ENCODE peak calls at places on chromosomes 3 and 15, in four cellular contexts. One of them, this sample, is unnamed.

GRCh38 chr3:4994144-4994730 is 15.0 kb downstream of the BHLHE40 start:
- DNase-seq in mucosa of descending colon: no peak
- DNase-seq in hepatocyte: no peak
- DNase-seq in IMR-90: peak; percentile 81
- DNase-seq in this sample: no peak

GRCh38 chr15:68278345-68279217 is 1.0 kb downstream of the FEM1B start:
- DNase-seq in mucosa of descending colon: peak; percentile 66
- DNase-seq in hepatocyte: no peak
- DNase-seq in IMR-90: peak; percentile 35
- DNase-seq in this sample: no peak

GRCh38 chr3:150410311-150411105 is 2.4 kb downstream of the TSC22D2 start:
- DNase-seq in mucosa of descending colon: peak; percentile 52
- DNase-seq in hepatocyte: peak; percentile 23
- DNase-seq in IMR-90: peak; percentile 32
- DNase-seq in this sample: no peak

GRCh38 chr3:125594581-125595011 is 701 bp downstream of the OSBPL11 start:
- DNase-seq in mucosa of descending colon: peak; percentile 48
- DNase-seq in hepatocyte: peak; percentile 37
- DNase-seq in IMR-90: peak; percentile 22
- DNase-seq in this sample: no peak

GRCh38 chr3:188349963-188350332 is 196.0 kb downstream of the LPP start:
- DNase-seq in mucosa of descending colon: no peak
- DNase-seq in hepatocyte: no peak
- DNase-seq in IMR-90: no peak
- DNase-seq in this sample: no peak

GRCh38 chr3:56879453-56880224 is 77.9 kb upstream of the ARHGEF3 start:
- DNase-seq in mucosa of descending colon: no peak
- DNase-seq in hepatocyte: no peak
- DNase-seq in IMR-90: peak; percentile 64
- DNase-seq in this sample: no peak

GRCh38 chr3:26099692-26100091 is 309.8 kb downstream of the OXSM start:
- DNase-seq in mucosa of descending colon: no peak
- DNase-seq in hepatocyte: peak; percentile 5
- DNase-seq in IMR-90: no peak
- DNase-seq in this sample: no peak

GRCh38 chr3:111904376-111905241 is 45.5 kb downstream of the PHLDB2 start:
- DNase-seq in mucosa of descending colon: no peak
- DNase-seq in hepatocyte: peak; percentile 26
- DNase-seq in IMR-90: peak; percentile 92
- DNase-seq in this sample: no peak

GRCh38 chr3:14565791-14566588 is 25.8 kb upstream of the GRIP2 start:
- DNase-seq in mucosa of descending colon: no peak
- DNase-seq in hepatocyte: no peak
- DNase-seq in IMR-90: peak; percentile 26
- DNase-seq in this sample: no peak

GRCh38 chr15:74138642-74139041 is 8.3 kb downstream of the ISLR2 start:
- DNase-seq in mucosa of descending colon: no peak
- DNase-seq in hepatocyte: no peak
- DNase-seq in IMR-90: no peak
- DNase-seq in this sample: no peak

GRCh38 chr3:133514418-133514817 is 59.1 kb upstream of the CDV3 start:
- DNase-seq in mucosa of descending colon: no peak
- DNase-seq in hepatocyte: no peak
- DNase-seq in IMR-90: no peak
- DNase-seq in this sample: no peak

GRCh38 chr3:53629396-53629711 is 134.9 kb downstream of the CACNA1D start:
- DNase-seq in mucosa of descending colon: no peak
- DNase-seq in hepatocyte: no peak
- DNase-seq in IMR-90: no peak
- DNase-seq in this sample: no peak

GRCh38 chr3:186307594-186307993 is 54.4 kb downstream of the DGKG start:
- DNase-seq in mucosa of descending colon: peak; percentile 14
- DNase-seq in hepatocyte: peak; percentile 75
- DNase-seq in IMR-90: peak; percentile 52
- DNase-seq in this sample: no peak

GRCh38 chr3:112561085-112561692 is 573 bp downstream of the ATG3 start:
- DNase-seq in mucosa of descending colon: peak; percentile 75
- DNase-seq in hepatocyte: peak; percentile 87
- DNase-seq in IMR-90: peak; percentile 87
- DNase-seq in this sample: peak; percentile 29

GRCh38 chr15:91150492-91151160 is 50.6 kb downstream of the SV2B start:
- DNase-seq in mucosa of descending colon: no peak
- DNase-seq in hepatocyte: no peak
- DNase-seq in IMR-90: no peak
- DNase-seq in this sample: no peak

GRCh38 chr15:90749754-90750153 is 32.6 kb downstream of the BLM start:
- DNase-seq in mucosa of descending colon: no peak
- DNase-seq in hepatocyte: no peak
- DNase-seq in IMR-90: no peak
- DNase-seq in this sample: peak; percentile 46

GRCh38 chr3:58563386-58564035 is 13.7 kb downstream of the FAM107A start:
- DNase-seq in mucosa of descending colon: no peak
- DNase-seq in hepatocyte: no peak
- DNase-seq in IMR-90: no peak
- DNase-seq in this sample: no peak

GRCh38 chr3:14403636-14404395 is 1.4 kb downstream of the SLC6A6 start:
- DNase-seq in mucosa of descending colon: peak; percentile 25
- DNase-seq in hepatocyte: peak; percentile 53
- DNase-seq in IMR-90: no peak
- DNase-seq in this sample: no peak

GRCh38 chr3:105868450-105868744 is 415 bp downstream of the CBLB start:
- DNase-seq in mucosa of descending colon: peak; percentile 55
- DNase-seq in hepatocyte: peak; percentile 78
- DNase-seq in IMR-90: peak; percentile 52
- DNase-seq in this sample: no peak

GRCh38 chr3:180421711-180422110 is 180.3 kb upstream of the TTC14 start:
- DNase-seq in mucosa of descending colon: no peak
- DNase-seq in hepatocyte: no peak
- DNase-seq in IMR-90: peak; percentile 7
- DNase-seq in this sample: no peak

GRCh38 chr15:82105458-82106205 is 59.8 kb upstream of the MEX3B start:
- DNase-seq in mucosa of descending colon: no peak
- DNase-seq in hepatocyte: peak; percentile 75
- DNase-seq in IMR-90: peak; percentile 78
- DNase-seq in this sample: no peak

GRCh38 chr15:82106671-82107070 is 60.9 kb upstream of the MEX3B start:
- DNase-seq in mucosa of descending colon: no peak
- DNase-seq in hepatocyte: no peak
- DNase-seq in IMR-90: no peak
- DNase-seq in this sample: no peak

GRCh38 chr15:82100116-82100795 is 54.4 kb upstream of the MEX3B start:
- DNase-seq in mucosa of descending colon: no peak
- DNase-seq in hepatocyte: no peak
- DNase-seq in IMR-90: peak; percentile 53
- DNase-seq in this sample: no peak

GRCh38 chr15:82098674-82099073 is 52.9 kb upstream of the MEX3B start:
- DNase-seq in mucosa of descending colon: no peak
- DNase-seq in hepatocyte: no peak
- DNase-seq in IMR-90: no peak
- DNase-seq in this sample: no peak

DNA sequence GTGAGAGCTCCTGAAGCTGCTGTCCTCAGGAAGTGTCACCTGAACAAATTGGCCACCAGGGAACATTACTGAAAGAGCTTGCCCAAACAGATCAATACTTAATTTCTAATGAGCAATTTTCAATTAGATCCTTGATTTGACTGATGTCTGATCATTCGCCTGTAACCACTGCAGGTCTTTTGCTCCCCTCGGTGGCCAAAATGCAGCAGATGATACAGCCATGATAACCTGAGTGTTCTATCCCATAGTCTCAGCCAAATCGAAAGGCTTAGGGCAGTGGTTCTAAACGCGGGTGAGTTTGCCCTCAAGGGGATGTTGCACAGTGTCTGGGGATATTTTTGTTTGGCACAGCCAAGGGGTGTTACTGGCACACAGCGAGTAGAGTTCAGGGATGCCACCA is 57.7 kb upstream of the MEX3B start:
- DNase-seq in mucosa of descending colon: no peak
- DNase-seq in hepatocyte: no peak
- DNase-seq in IMR-90: no peak
- DNase-seq in this sample: no peak
- TF ChIP-seq CTCF in mucosa of descending colon: no peak
- TF ChIP-seq CTCF in hepatocyte: no peak
- TF ChIP-seq CTCF in IMR-90: peak; percentile 37
- TF ChIP-seq CTCF in this sample: no peak

GRCh38 chr15:62782100-62782791 is 260.3 kb upstream of the TPM1 start:
- DNase-seq in mucosa of descending colon: peak; percentile 67
- DNase-seq in hepatocyte: peak; percentile 85
- DNase-seq in IMR-90: peak; percentile 85
- DNase-seq in this sample: no peak
- TF ChIP-seq CTCF in mucosa of descending colon: peak; percentile 38
- TF ChIP-seq CTCF in hepatocyte: peak; percentile 80
- TF ChIP-seq CTCF in IMR-90: peak; percentile 84
- TF ChIP-seq CTCF in this sample: peak; percentile 55

GRCh38 chr15:39976291-39977274 is 42.7 kb downstream of the EIF2AK4 start:
- DNase-seq in mucosa of descending colon: peak; percentile 68
- DNase-seq in hepatocyte: peak; percentile 66
- DNase-seq in IMR-90: peak; percentile 52
- DNase-seq in this sample: no peak
- TF ChIP-seq CTCF in mucosa of descending colon: no peak
- TF ChIP-seq CTCF in hepatocyte: peak; percentile 41
- TF ChIP-seq CTCF in IMR-90: peak; percentile 51
- TF ChIP-seq CTCF in this sample: no peak

GRCh38 chr15:26838742-26839460 is 28.0 kb upstream of the GABRA5 start:
- DNase-seq in mucosa of descending colon: no peak
- DNase-seq in hepatocyte: peak; percentile 14
- DNase-seq in IMR-90: no peak
- DNase-seq in this sample: no peak
- TF ChIP-seq CTCF in mucosa of descending colon: no peak
- TF ChIP-seq CTCF in hepatocyte: peak; percentile 30
- TF ChIP-seq CTCF in IMR-90: peak; percentile 17
- TF ChIP-seq CTCF in this sample: peak; percentile 51

GRCh38 chr3:68878962-68879361 is 53.4 kb downstream of the TAFA4 start:
- DNase-seq in mucosa of descending colon: no peak
- DNase-seq in hepatocyte: no peak
- DNase-seq in IMR-90: no peak
- DNase-seq in this sample: no peak

GRCh38 chr3:68874551-68875348 is 57.6 kb downstream of the TAFA4 start:
- DNase-seq in mucosa of descending colon: no peak
- DNase-seq in hepatocyte: no peak
- DNase-seq in IMR-90: no peak
- DNase-seq in this sample: no peak

GRCh38 chr3:68880632-68881031 is 51.7 kb downstream of the TAFA4 start:
- DNase-seq in mucosa of descending colon: no peak
- DNase-seq in hepatocyte: peak; percentile 39
- DNase-seq in IMR-90: no peak
- DNase-seq in this sample: no peak

GRCh38 chr3:68878322-68878721 is 54.0 kb downstream of the TAFA4 start:
- DNase-seq in mucosa of descending colon: no peak
- DNase-seq in hepatocyte: peak; percentile 36
- DNase-seq in IMR-90: peak; percentile 20
- DNase-seq in this sample: no peak

DNA sequence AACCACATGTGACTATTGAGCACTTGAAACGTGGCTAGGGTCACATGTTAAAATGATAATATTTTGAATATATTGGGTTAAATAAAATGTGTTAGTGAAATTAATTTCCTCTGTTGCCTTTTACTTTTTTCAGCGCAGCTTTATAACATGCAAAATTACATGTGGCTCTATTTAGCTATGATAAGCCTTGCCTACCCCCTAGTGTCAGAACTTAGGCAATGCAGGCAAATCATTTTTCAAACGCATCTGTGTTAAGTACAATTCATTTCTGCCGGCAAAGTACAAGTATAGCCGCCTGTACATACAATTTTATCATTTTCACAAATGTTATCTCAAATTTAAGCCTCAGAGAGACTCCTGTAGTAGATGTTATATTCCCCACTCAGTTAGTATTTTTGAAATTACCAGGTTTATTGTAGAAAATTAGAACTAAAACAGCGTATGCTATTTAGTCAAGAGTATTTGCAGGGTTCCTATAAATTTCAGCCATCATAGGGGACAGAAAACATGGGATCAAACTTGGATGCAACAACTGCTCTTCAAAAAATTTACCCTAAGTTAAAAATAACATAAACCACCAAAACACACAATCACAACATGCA is 56.1 kb downstream of the TAFA4 start:
- DNase-seq in mucosa of descending colon: peak; percentile 48
- DNase-seq in hepatocyte: peak; percentile 83
- DNase-seq in IMR-90: peak; percentile 74
- DNase-seq in this sample: peak; percentile 43
- TF ChIP-seq CTCF in mucosa of descending colon: peak; percentile 56
- TF ChIP-seq CTCF in hepatocyte: peak; percentile 91
- TF ChIP-seq CTCF in IMR-90: peak; percentile 92
- TF ChIP-seq CTCF in this sample: peak; percentile 80

GRCh38 chr3:32177702-32178198 is 60.7 kb upstream of the CMTM8 start:
- DNase-seq in mucosa of descending colon: peak; percentile 85
- DNase-seq in hepatocyte: peak; percentile 86
- DNase-seq in IMR-90: peak; percentile 47
- DNase-seq in this sample: peak; percentile 26

GRCh38 chr3:32176989-32177701 is 61.3 kb upstream of the CMTM8 start:
- DNase-seq in mucosa of descending colon: peak; percentile 86
- DNase-seq in hepatocyte: peak; percentile 82
- DNase-seq in IMR-90: peak; percentile 37
- DNase-seq in this sample: peak; percentile 24

GRCh38 chr3:32172420-32172819 is 66.0 kb downstream of the GPD1L start:
- DNase-seq in mucosa of descending colon: no peak
- DNase-seq in hepatocyte: no peak
- DNase-seq in IMR-90: no peak
- DNase-seq in this sample: no peak

GRCh38 chr3:32180151-32180850 is 58.2 kb upstream of the CMTM8 start:
- DNase-seq in mucosa of descending colon: no peak
- DNase-seq in hepatocyte: no peak
- DNase-seq in IMR-90: no peak
- DNase-seq in this sample: no peak

GRCh38 chr3:32175607-32176197 is 62.8 kb upstream of the CMTM8 start:
- DNase-seq in mucosa of descending colon: peak; percentile 86
- DNase-seq in hepatocyte: peak; percentile 83
- DNase-seq in IMR-90: peak; percentile 55
- DNase-seq in this sample: peak; percentile 26
- TF ChIP-seq CTCF in mucosa of descending colon: peak; percentile 37
- TF ChIP-seq CTCF in hepatocyte: peak; percentile 62
- TF ChIP-seq CTCF in IMR-90: peak; percentile 62
- TF ChIP-seq CTCF in this sample: peak; percentile 73

GRCh38 chr15:84889991-84890669 is 5.7 kb downstream of the SLC28A1 start:
- DNase-seq in mucosa of descending colon: no peak
- DNase-seq in hepatocyte: no peak
- DNase-seq in IMR-90: no peak
- DNase-seq in this sample: no peak
- TF ChIP-seq CTCF in mucosa of descending colon: no peak
- TF ChIP-seq CTCF in hepatocyte: no peak
- TF ChIP-seq CTCF in IMR-90: no peak
- TF ChIP-seq CTCF in this sample: no peak

This sample was measured in GM12864.